ENCODE peak calls at places on chromosomes 2 and 18, in eight cellular contexts. A is A549, Q is ovary, G is sigmoid colon, X is HepG2, B is H1, N is stomach, J is upper lobe of left lung. K is an unnamed sample.

GRCh38 chr2:141595531-141595930 is 535.3 kb downstream of the LRP1B start:
- DNase-seq in J (no peak), A (no peak), N (no peak), G (no peak), Q (no peak), X (no peak), B (no peak), K (no peak)

GRCh38 chr18:56815926-56816325 is 164.8 kb downstream of the WDR7 start:
- DNase-seq in X (peak; percentile 48), G (no peak), B (no peak), Q (no peak), A (peak; percentile 82), J (no peak), N (no peak), K (no peak)

GRCh38 chr2:116200086-116200485 is 1614.4 kb upstream of the DDX18 start:
- DNase-seq in B (no peak), G (no peak), N (no peak), A (no peak), J (no peak), Q (no peak), X (no peak), K (no peak)

GRCh38 chr18:59662008-59662701 is 35.1 kb downstream of the CCBE1 start:
- DNase-seq in A (no peak), Q (no peak), N (no peak), J (no peak), G (no peak), B (no peak), X (no peak), K (no peak)

GRCh38 chr18:62214790-62215189 is 27.7 kb downstream of the RELCH start:
- DNase-seq in N (no peak), Q (no peak), A (no peak), B (no peak), X (no peak), G (no peak), J (no peak), K (no peak)

GRCh38 chr2:75064691-75065396 is 106.4 kb downstream of the POLE4 start:
- DNase-seq in B (no peak), A (peak; percentile 58), J (peak; percentile 24), N (peak; percentile 70), G (peak; percentile 65), X (peak; percentile 32), Q (peak; percentile 22), K (peak; percentile 63)

GRCh38 chr2:109447251-109447661 is 166.5 kb downstream of the SEPTIN10 start:
- DNase-seq in X (no peak), J (no peak), N (no peak), G (peak; percentile 58), B (no peak), Q (no peak), A (no peak), K (peak; percentile 85)

GRCh38 chr2:215540646-215541045 is 104.8 kb upstream of the FN1 start:
- DNase-seq in G (no peak), A (no peak), B (no peak), J (no peak), X (no peak), Q (no peak), N (no peak), K (no peak)

GRCh38 chr2:101790416-101790815 is 92.9 kb downstream of the MAP4K4 start:
- DNase-seq in N (no peak), A (no peak), Q (no peak), X (no peak), G (no peak), B (no peak), J (no peak), K (no peak)

GRCh38 chr2:170713280-170714155 is 1.6 kb upstream of the SP5 start:
- DNase-seq in G (no peak), J (peak; percentile 87), N (no peak), A (no peak), B (no peak), Q (no peak), X (peak; percentile 26), K (peak; percentile 43)

GRCh38 chr2:44953686-44953976 is 12.1 kb downstream of the SIX3 start:
- DNase-seq in Q (no peak), J (no peak), A (no peak), N (no peak), B (no peak), X (no peak), G (no peak), K (no peak)

GRCh38 chr2:26325851-26326250 is 20.1 kb upstream of the SELENOI start:
- DNase-seq in X (no peak), B (no peak), A (no peak), N (no peak), Q (no peak), G (no peak), J (no peak), K (no peak)

GRCh38 chr2:88307817-88308216 is 137.7 kb downstream of the THNSL2 start:
- DNase-seq in Q (no peak), A (peak; percentile 51), N (no peak), J (no peak), X (peak; percentile 65), B (peak; percentile 13), G (no peak), K (peak; percentile 43)

GRCh38 chr2:10608273-10608672 is 81.5 kb downstream of the NOL10 start:
- DNase-seq in B (no peak), X (no peak), Q (no peak), J (no peak), N (no peak), G (no peak), A (no peak), K (no peak)

GRCh38 chr2:88437010-88437409 is 15.5 kb downstream of the FOXI3 start:
- DNase-seq in B (no peak), A (no peak), J (no peak), X (no peak), G (no peak), N (no peak), Q (no peak), K (no peak)

GRCh38 chr2:120934891-120935338 is 199.2 kb downstream of the GLI2 start:
- DNase-seq in G (no peak), Q (peak; percentile 48), X (peak; percentile 84), J (no peak), N (peak; percentile 50), A (peak; percentile 99), B (no peak), K (no peak)

GRCh38 chr2:230636684-230637271 is 75.9 kb upstream of the CAB39 start:
- DNase-seq in Q (no peak), J (no peak), B (no peak), A (no peak), X (no peak), G (no peak), N (no peak), K (no peak)

GRCh38 chr18:48743046-48743445 is 204.2 kb downstream of the CTIF start:
- DNase-seq in A (no peak), J (no peak), G (peak; percentile 87), Q (peak; percentile 69), X (no peak), N (no peak), B (no peak), K (peak; percentile 87)

GRCh38 chr2:134927195-134927594 is 8.6 kb downstream of the CCNT2 start:
- DNase-seq in N (no peak), J (no peak), Q (no peak), B (no peak), X (no peak), G (no peak), A (peak; percentile 11), K (no peak)

GRCh38 chr2:54471221-54471711 is 15.1 kb downstream of the SPTBN1 start:
- DNase-seq in J (no peak), X (peak; percentile 90), G (no peak), B (no peak), Q (peak; percentile 41), N (no peak), A (peak; percentile 82), K (no peak)

GRCh38 chr2:30979822-30980245 is 158.4 kb downstream of the GALNT14 start:
- DNase-seq in G (peak; percentile 71), B (no peak), J (no peak), Q (no peak), X (no peak), N (no peak), A (peak; percentile 68), K (peak; percentile 55)

GRCh38 chr2:152573168-152573567 is 144.1 kb downstream of the PRPF40A start:
- DNase-seq in J (no peak), B (no peak), Q (no peak), X (no peak), N (no peak), G (no peak), A (peak; percentile 58), K (peak; percentile 12)

GRCh38 chr2:238458641-238459040 is 31.9 kb downstream of the ASB1 start:
- DNase-seq in X (no peak), A (no peak), B (no peak), J (peak; percentile 58), N (no peak), Q (no peak), G (no peak), K (no peak)
- TF ChIP-seq EP300 in X (no peak), A (no peak), B (no peak), J (no peak), N (no peak), Q (no peak), G (no peak), K (no peak)

DNA sequence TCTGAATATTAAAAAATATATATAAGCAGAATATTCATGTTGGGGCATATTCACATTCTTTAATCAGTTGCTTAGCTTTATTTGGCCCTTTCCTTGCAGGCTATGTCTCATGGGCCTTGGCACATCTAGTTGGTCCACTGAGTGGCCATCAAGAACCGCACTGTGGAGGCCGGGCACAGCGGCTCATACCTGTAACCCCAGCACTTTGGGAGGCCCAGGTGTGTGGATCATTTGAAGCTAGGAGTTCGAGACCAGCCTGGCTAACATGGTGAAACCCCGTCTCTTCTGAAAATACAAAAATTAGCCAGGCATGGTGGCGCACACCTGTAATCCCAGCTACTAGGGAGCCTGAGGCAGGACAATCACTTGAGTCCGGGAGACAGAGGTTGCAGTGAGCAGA is 127.6 kb upstream of the TANK start:
- DNase-seq in A (no peak), B (no peak), G (no peak), X (no peak), N (no peak), J (peak; percentile 10), Q (no peak), K (no peak)
- TF ChIP-seq EP300 in A (no peak), B (no peak), G (no peak), X (no peak), N (no peak), J (no peak), Q (no peak), K (no peak)

GRCh38 chr2:137210039-137210438 is 444.7 kb downstream of the THSD7B start:
- DNase-seq in J (no peak), B (no peak), G (no peak), N (no peak), Q (no peak), A (no peak), X (no peak), K (no peak)
- TF ChIP-seq EP300 in J (no peak), B (no peak), G (no peak), N (no peak), Q (no peak), A (no peak), X (no peak), K (no peak)

GRCh38 chr2:41141146-41141791 is 689.4 kb upstream of the SLC8A1 start:
- DNase-seq in A (no peak), Q (no peak), N (no peak), B (no peak), G (no peak), J (no peak), X (peak; percentile 36), K (no peak)
- TF ChIP-seq EP300 in A (no peak), Q (no peak), N (no peak), B (no peak), G (no peak), J (no peak), X (no peak), K (no peak)

GRCh38 chr2:8049111-8049720 is 632.6 kb upstream of the ID2 start:
- DNase-seq in A (no peak), X (no peak), G (no peak), N (no peak), Q (no peak), J (no peak), B (no peak), K (no peak)
- TF ChIP-seq EP300 in A (no peak), X (no peak), G (no peak), N (no peak), Q (no peak), J (no peak), B (no peak), K (no peak)

K was measured in SK-N-SH.